ENCODE peak calls at places on chromosomes 13 and 19, in five cellular contexts. R, M, G, J and L are unnamed samples.

GRCh38 chr19:3471954-3472655 is 8.2 kb downstream of the SMIM24 start:
- DNase-seq in R (peak), M (no peak), G (no peak), J (no peak), L (no peak)

GRCh38 chr19:55165952-55166529 is 372 bp downstream of the DNAAF3 start:
- DNase-seq in R (peak), M (peak), G (peak), J (no peak), L (peak)

GRCh38 chr19:31110331-31110730 is 238.9 kb downstream of the TSHZ3 start:
- DNase-seq in R (peak), M (no peak), G (peak), J (no peak), L (peak)

GRCh38 chr13:43036386-43037220 is 13.2 kb downstream of the DNAJC15 start:
- DNase-seq in R (no peak), M (peak), G (no peak), J (no peak), L (no peak)

GRCh38 chr19:6667114-6667627 is 2.8 kb downstream of the TNFSF14 start:
- DNase-seq in R (no peak), M (no peak), G (no peak), J (no peak), L (peak)

GRCh38 chr13:19634129-19634740 is 776 bp downstream of the MPHOSPH8 start:
- DNase-seq in R (peak), M (peak), G (peak), J (no peak), L (peak)

GRCh38 chr13:114130131-114130707 is 2.2 kb downstream of the RASA3 start:
- DNase-seq in R (no peak), M (no peak), G (no peak), J (no peak), L (peak)

GRCh38 chr19:38877781-38878574 is at the start of gene RINL:
- DNase-seq in R (peak), M (no peak), G (no peak), J (no peak), L (no peak)

GRCh38 chr19:13692096-13692495 is 72.2 kb upstream of the MRI1 start:
- DNase-seq in R (no peak), M (peak), G (peak), J (no peak), L (peak)

GRCh38 chr13:52599853-52600603 is 42.2 kb upstream of the HNRNPA1L2 start:
- DNase-seq in R (peak), M (peak), G (peak), J (no peak), L (peak)

GRCh38 chr19:5953680-5954213 is 24.2 kb downstream of the RANBP3 start:
- DNase-seq in R (no peak), M (peak), G (no peak), J (no peak), L (peak)

GRCh38 chr13:75264611-75265010 is 217.4 kb downstream of the TBC1D4 start:
- DNase-seq in R (no peak), M (no peak), G (no peak), J (no peak), L (no peak)

GRCh38 chr19:2577722-2578335 is 101.9 kb downstream of the GADD45B start:
- DNase-seq in R (no peak), M (no peak), G (no peak), J (peak), L (no peak)

GRCh38 chr13:88707652-88708051 is 1036.5 kb downstream of the SLITRK5 start:
- DNase-seq in R (no peak), M (no peak), G (no peak), J (no peak), L (no peak)

GRCh38 chr13:35684432-35684831 is 207.9 kb upstream of the MAB21L1 start:
- DNase-seq in R (no peak), M (no peak), G (no peak), J (no peak), L (no peak)

GRCh38 chr13:48303331-48304131 is at the start of gene RB1:
- DNase-seq in R (peak), M (peak), G (peak), J (peak), L (peak)

GRCh38 chr19:5772416-5772815 is 12.1 kb downstream of the PRR22 start:
- DNase-seq in R (no peak), M (no peak), G (no peak), J (no peak), L (no peak)

GRCh38 chr13:33172400-33172799 is 113.2 kb downstream of the STARD13 start:
- DNase-seq in R (no peak), M (no peak), G (peak), J (no peak), L (no peak)

GRCh38 chr19:54893406-54893805 is 12.5 kb upstream of the NCR1 start:
- DNase-seq in R (no peak), M (no peak), G (no peak), J (no peak), L (peak)

GRCh38 chr13:34833562-34834182 is 108.4 kb upstream of the NBEA start:
- DNase-seq in R (no peak), M (no peak), G (peak), J (no peak), L (peak)

GRCh38 chr19:42529248-42529764 is 1.0 kb upstream of the CEACAM1 start:
- DNase-seq in R (peak), M (no peak), G (peak), J (peak), L (peak)

GRCh38 chr19:3202346-3202745 is 16.6 kb downstream of the NCLN start:
- DNase-seq in R (no peak), M (no peak), G (no peak), J (no peak), L (no peak)

GRCh38 chr19:4977299-4978174 is 8.6 kb downstream of the KDM4B start:
- DNase-seq in R (peak), M (no peak), G (peak), J (no peak), L (peak)

GRCh38 chr13:69109891-69110525 is 997.6 kb upstream of the ATXN8OS start:
- DNase-seq in R (no peak), M (no peak), G (no peak), J (no peak), L (no peak)

GRCh38 chr13:50323440-50324070 is 308.3 kb downstream of the KCNRG start:
- DNase-seq in R (no peak), M (no peak), G (peak), J (no peak), L (peak)